ENCODE peak calls at places on chromosomes 12 and 14, in five cellular contexts. K is SK-N-SH, A is K562, W is GM12878, F is HepG2. Y is an unnamed sample.
A peak's percentile ranks its signal among the peaks of the same experiment; 100 is the strongest.

GRCh38 chr12:113658030-113658655 is 186.5 kb upstream of the LHX5 start:
- DNase-seq in K (no peak), A (no peak), W (no peak), F (no peak), Y (no peak)

GRCh38 chr14:70416322-70416716 is 571 bp downstream of the SYNJ2BP start:
- DNase-seq in K (peak; percentile 38), A (no peak), W (no peak), F (no peak), Y (no peak)

GRCh38 chr12:4069046-4070010 is 196.1 kb upstream of the PARP11 start:
- DNase-seq in K (no peak), A (no peak), W (no peak), F (no peak), Y (no peak)

GRCh38 chr14:21454843-21455550 is 926 bp downstream of the CHD8 start:
- DNase-seq in K (peak; percentile 43), A (no peak), W (no peak), F (peak; percentile 33), Y (no peak)

GRCh38 chr12:120914794-120915193 is 10.6 kb upstream of the SPPL3 start:
- DNase-seq in K (no peak), A (no peak), W (no peak), F (no peak), Y (no peak)

GRCh38 chr12:113719911-113720591 is 246.1 kb downstream of the RBM19 start:
- DNase-seq in K (no peak), A (no peak), W (no peak), F (no peak), Y (no peak)

GRCh38 chr14:49512147-49512551 is 74.0 kb downstream of the RPS29 start:
- DNase-seq in K (no peak), A (no peak), W (no peak), F (no peak), Y (peak; percentile 16)

GRCh38 chr12:63918788-63919300 is 74.3 kb downstream of the SRGAP1 start:
- DNase-seq in K (no peak), A (no peak), W (no peak), F (peak; percentile 88), Y (no peak)

GRCh38 chr14:68947802-68948201 is 31.3 kb downstream of the ACTN1 start:
- DNase-seq in K (no peak), A (no peak), W (no peak), F (no peak), Y (no peak)

GRCh38 chr12:11875414-11875935 is 195.3 kb upstream of the BCL2L14 start:
- DNase-seq in K (no peak), A (no peak), W (no peak), F (no peak), Y (peak; percentile 63)

GRCh38 chr14:39034481-39035296 is 68.3 kb downstream of the SEC23A start:
- DNase-seq in K (peak; percentile 5), A (peak; percentile 6), W (no peak), F (peak; percentile 66), Y (no peak)

GRCh38 chr12:67772276-67773169 is 124.0 kb downstream of the DYRK2 start:
- DNase-seq in K (peak; percentile 65), A (no peak), W (no peak), F (no peak), Y (no peak)

GRCh38 chr14:80538633-80539375 is 327.5 kb upstream of the DIO2 start:
- DNase-seq in K (no peak), A (no peak), W (no peak), F (peak; percentile 11), Y (no peak)

GRCh38 chr12:49017764-49018281 is 753 bp downstream of the PRKAG1 start:
- DNase-seq in K (peak; percentile 60), A (no peak), W (no peak), F (peak; percentile 38), Y (no peak)

GRCh38 chr12:1920436-1920835 is 2.0 kb upstream of the CACNA2D4 start:
- DNase-seq in K (no peak), A (no peak), W (no peak), F (no peak), Y (no peak)

GRCh38 chr14:32559048-32559447 is 229.9 kb downstream of the AKAP6 start:
- DNase-seq in K (no peak), A (no peak), W (no peak), F (no peak), Y (no peak)

GRCh38 chr14:104226421-104227385 is 88.3 kb downstream of the KIF26A start:
- DNase-seq in K (no peak), A (no peak), W (no peak), F (no peak), Y (no peak)

GRCh38 chr14:95482967-95483842 is 33.2 kb downstream of the SYNE3 start:
- DNase-seq in K (no peak), A (peak; percentile 16), W (no peak), F (peak; percentile 49), Y (peak; percentile 46)

GRCh38 chr14:96592591-96593388 is 90.6 kb downstream of the PAPOLA start:
- DNase-seq in K (peak; percentile 96), A (peak; percentile 92), W (no peak), F (peak; percentile 10), Y (no peak)

GRCh38 chr14:87934185-87934584 is 58.8 kb downstream of the GALC start:
- DNase-seq in K (no peak), A (no peak), W (no peak), F (no peak), Y (no peak)

GRCh38 chr12:109716512-109717389 is 3.1 kb downstream of the FAM222A start:
- DNase-seq in K (peak; percentile 27), A (no peak), W (no peak), F (peak; percentile 31), Y (no peak)

GRCh38 chr12:90855534-90855933 is 99.4 kb downstream of the CCER1 start:
- DNase-seq in K (no peak), A (no peak), W (no peak), F (no peak), Y (no peak)

GRCh38 chr14:45070215-45070614 is 13.7 kb upstream of the PRPF39 start:
- DNase-seq in K (no peak), A (no peak), W (no peak), F (no peak), Y (no peak)

GRCh38 chr12:101761347-101761746 is 22.1 kb upstream of the SYCP3 start:
- DNase-seq in K (no peak), A (no peak), W (no peak), F (no peak), Y (no peak)

GRCh38 chr14:77151918-77152588 is 10.5 kb upstream of the ZDHHC22 start:
- DNase-seq in K (peak; percentile 61), A (peak; percentile 19), W (no peak), F (no peak), Y (peak; percentile 28)

GRCh38 chr12:106767954-106768501 is 6.5 kb upstream of the RIC8B start:
- DNase-seq in K (no peak), A (no peak), W (no peak), F (no peak), Y (no peak)

GRCh38 chr12:64088431-64089349 is 133.4 kb downstream of the KICS2 start:
- DNase-seq in K (peak; percentile 37), A (no peak), W (no peak), F (peak; percentile 39), Y (peak; percentile 91)

GRCh38 chr12:12008232-12008850 is 62.4 kb upstream of the BCL2L14 start:
- DNase-seq in K (no peak), A (no peak), W (no peak), F (no peak), Y (no peak)

DNA sequence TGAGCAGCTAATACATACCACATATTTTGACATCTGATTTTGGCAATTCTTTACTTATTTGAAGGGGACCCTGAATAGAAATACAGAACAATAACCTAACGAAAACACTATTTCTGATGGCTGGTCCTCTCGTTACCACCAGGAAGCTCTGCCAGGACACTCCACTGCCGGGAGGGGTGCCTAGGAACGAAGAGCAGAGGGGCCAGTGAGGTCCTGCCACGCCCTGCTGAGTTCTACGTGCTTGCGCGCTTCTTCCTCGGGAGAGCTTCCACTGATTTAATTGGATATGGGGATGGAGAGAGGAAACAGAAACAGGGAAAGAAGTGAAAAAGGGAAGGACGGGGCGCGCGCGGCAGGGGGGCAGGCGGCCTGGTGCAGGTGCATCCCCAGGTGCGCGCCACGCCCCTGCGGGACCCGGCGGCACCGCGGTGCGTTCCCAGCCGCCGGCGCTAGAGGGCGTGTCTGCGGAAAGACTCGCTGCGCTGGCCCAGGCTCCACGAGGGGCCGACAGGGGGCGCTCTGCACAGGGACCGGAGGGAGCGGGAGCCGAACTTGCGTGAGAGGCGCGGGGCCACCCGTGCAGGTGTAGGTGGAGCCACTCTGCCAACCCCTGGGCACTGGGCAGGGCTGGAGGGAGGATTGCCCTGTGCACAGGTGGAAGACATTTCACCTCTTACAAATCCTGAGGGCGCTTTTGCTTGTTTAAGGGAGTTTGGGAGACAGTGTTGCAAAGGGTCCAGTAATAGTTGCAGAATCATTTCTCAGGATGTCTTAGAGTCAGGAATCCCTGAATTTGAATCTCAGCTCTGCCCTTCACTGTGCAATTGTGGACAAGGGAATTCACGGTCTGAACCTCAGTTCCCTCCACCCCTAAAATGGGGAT is 986.3 kb upstream of the TMEM132C start:
- DNase-seq in K (peak; percentile 33), A (peak; percentile 86), W (no peak), F (peak; percentile 4), Y (peak; percentile 62)
- TF ChIP-seq YY1 in K (no peak), A (peak; percentile 38), W (peak; percentile 29), F (peak; percentile 38), Y (peak; percentile 60)

GRCh38 chr12:103805961-103806360 is 35.1 kb downstream of the NT5DC3 start:
- DNase-seq in K (no peak), A (no peak), W (no peak), F (no peak), Y (no peak)

GRCh38 chr12:103807561-103808238 is 33.3 kb downstream of the NT5DC3 start:
- DNase-seq in K (no peak), A (no peak), W (no peak), F (no peak), Y (no peak)

GRCh38 chr12:103809154-103809553 is 31.9 kb downstream of the NT5DC3 start:
- DNase-seq in K (no peak), A (peak; percentile 35), W (no peak), F (no peak), Y (no peak)

GRCh38 chr12:103808239-103808880 is 32.7 kb downstream of the NT5DC3 start:
- DNase-seq in K (no peak), A (no peak), W (no peak), F (no peak), Y (no peak)

GRCh38 chr12:103806807-103807206 is 34.2 kb downstream of the NT5DC3 start:
- DNase-seq in K (no peak), A (no peak), W (no peak), F (no peak), Y (no peak)
- TF ChIP-seq REST in K (peak; percentile 50), A (no peak), W (no peak), F (no peak), Y (no peak)

GRCh38 chr12:6853626-6854025 is 1.7 kb downstream of the USP5 start:
- DNase-seq in K (no peak), A (no peak), W (no peak), F (no peak), Y (no peak)

GRCh38 chr12:6851153-6851920 is at the start of gene CDCA3:
- DNase-seq in K (peak; percentile 97), A (peak; percentile 94), W (peak; percentile 99), F (peak; percentile 99), Y (peak; percentile 98)

GRCh38 chr12:6854036-6854435 is 2.1 kb downstream of the USP5 start:
- DNase-seq in K (no peak), A (no peak), W (no peak), F (peak; percentile 78), Y (no peak)

GRCh38 chr12:6851921-6852650 is at the start of gene USP5:
- DNase-seq in K (peak; percentile 92), A (peak; percentile 87), W (peak; percentile 99), F (peak; percentile 98), Y (peak; percentile 100)

GRCh38 chr12:6852651-6853354 is 853 bp downstream of the USP5 start:
- DNase-seq in K (peak; percentile 65), A (peak; percentile 63), W (no peak), F (peak; percentile 35), Y (no peak)
- TF ChIP-seq SIN3A in K (no peak), A (peak; percentile 13), W (no peak), F (peak; percentile 22), Y (no peak)

GRCh38 chr14:59190372-59190771 is 1.9 kb downstream of the DAAM1 start:
- DNase-seq in K (peak; percentile 58), A (peak; percentile 9), W (no peak), F (peak; percentile 24), Y (no peak)
- TF ChIP-seq YY1 in K (no peak), A (no peak), W (no peak), F (no peak), Y (no peak)